ENCODE peak calls at places on chromosome 3, in nine cellular contexts. R is colonic mucosa, I is gastrocnemius medialis, M is heart right ventricle, Y is esophagus muscularis mucosa, H is uterus, W is right lobe of liver, Z is cardiac muscle cell, A is RWPE2. X is an unnamed sample. For H3K36me3, the result is how much of the 10 kb centered on the place peaks cover.

GRCh38 chr3:178060406-178060805 is 475.8 kb upstream of the KCNMB2 start:
- DNase-seq in R (peak), I (peak), M (no peak), Y (no peak), H (peak), W (no peak), Z (no peak), A (no peak), X (no peak)

GRCh38 chr3:15815696-15816095 is 17.9 kb upstream of the ANKRD28 start:
- DNase-seq in R (no peak), I (no peak), M (no peak), Y (no peak), H (no peak), W (no peak), Z (peak), A (no peak), X (peak)

GRCh38 chr3:10511809-10512494 is 6.6 kb upstream of the ATP2B2 start:
- DNase-seq in R (no peak), I (no peak), M (no peak), Y (no peak), H (no peak), W (no peak), Z (no peak), A (no peak), X (no peak)

GRCh38 chr3:20458994-20459736 is 273.2 kb upstream of the SGO1 start:
- DNase-seq in R (no peak), I (no peak), M (no peak), Y (no peak), H (no peak), W (no peak), Z (no peak), A (no peak), X (no peak)

GRCh38 chr3:99376926-99377325 is 261.5 kb upstream of the COL8A1 start:
- DNase-seq in R (no peak), I (no peak), M (no peak), Y (no peak), H (no peak), W (no peak), Z (no peak), A (no peak), X (no peak)

GRCh38 chr3:184284696-184285095 is 8.9 kb downstream of the ECE2 start:
- DNase-seq in R (peak), I (no peak), M (no peak), Y (no peak), H (no peak), W (no peak), Z (peak), A (no peak), X (peak)

GRCh38 chr3:36147934-36148333 is 232.4 kb upstream of the STAC start:
- DNase-seq in R (no peak), I (no peak), M (no peak), Y (no peak), H (no peak), W (no peak), Z (no peak), A (no peak), X (no peak)

GRCh38 chr3:156456771-156457224 is 98.1 kb downstream of the SSR3 start:
- DNase-seq in R (no peak), I (no peak), M (no peak), Y (no peak), H (no peak), W (no peak), Z (no peak), A (no peak), X (no peak)

GRCh38 chr3:187630421-187630820 is 39.8 kb downstream of the SST start:
- DNase-seq in R (no peak), I (no peak), M (no peak), Y (no peak), H (no peak), W (no peak), Z (no peak), A (no peak), X (no peak)

GRCh38 chr3:58105196-58105595 is 97.0 kb downstream of the FLNB start:
- DNase-seq in R (no peak), I (no peak), M (no peak), Y (no peak), H (no peak), W (no peak), Z (no peak), A (no peak), X (no peak)

GRCh38 chr3:58106640-58107039 is 98.4 kb downstream of the FLNB start:
- DNase-seq in R (no peak), I (no peak), M (no peak), Y (no peak), H (no peak), W (no peak), Z (no peak), A (no peak), X (no peak)

GRCh38 chr3:58104155-58104554 is 95.9 kb downstream of the FLNB start:
- DNase-seq in R (no peak), I (no peak), M (no peak), Y (no peak), H (no peak), W (no peak), Z (no peak), A (no peak), X (no peak)

GRCh38 chr3:58102976-58103447 is 94.8 kb downstream of the FLNB start:
- DNase-seq in R (no peak), I (no peak), M (no peak), Y (no peak), H (no peak), W (peak), Z (no peak), A (no peak), X (no peak)

DNA sequence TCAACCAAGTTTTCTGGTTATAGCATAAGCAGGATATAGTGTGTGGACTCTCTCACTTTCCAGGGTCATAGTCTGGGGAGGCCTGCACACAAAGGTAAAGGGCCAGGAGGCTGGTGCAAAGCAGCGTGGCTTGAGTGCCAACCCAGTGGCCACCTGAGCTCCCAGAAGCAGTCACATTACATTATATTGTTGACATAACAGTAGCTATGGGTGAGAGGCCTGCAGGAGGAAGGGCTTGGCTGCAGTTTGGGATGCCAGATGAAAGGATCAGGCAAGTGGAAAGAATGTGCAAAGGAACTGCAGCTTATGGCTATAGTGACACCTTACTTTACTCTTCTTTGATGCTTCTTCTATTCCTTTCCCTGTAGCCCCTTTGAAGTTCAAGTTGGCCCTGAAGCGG is 96.5 kb downstream of the FLNB start:
- DNase-seq in R (no peak), I (no peak), M (no peak), Y (no peak), H (no peak), W (no peak), Z (no peak), A (no peak), X (no peak)
- H3K36me3 ChIP-seq in R (under half), I (under half), M (half or more), Y (half or more), H (under half), W (under half), Z (under half), A (half or more), X (under half)

GRCh38 chr3:38049358-38050126 is 10.5 kb downstream of the DLEC1 start:
- DNase-seq in R (no peak), I (no peak), M (no peak), Y (peak), H (no peak), W (no peak), Z (no peak), A (no peak), X (no peak)

GRCh38 chr3:38059148-38059547 is 20.1 kb downstream of the DLEC1 start:
- DNase-seq in R (no peak), I (no peak), M (no peak), Y (no peak), H (no peak), W (no peak), Z (no peak), A (no peak), X (no peak)

GRCh38 chr3:38059597-38059996 is 20.6 kb downstream of the DLEC1 start:
- DNase-seq in R (no peak), I (no peak), M (no peak), Y (no peak), H (no peak), W (no peak), Z (no peak), A (no peak), X (no peak)

GRCh38 chr3:38051131-38051530 is 12.1 kb downstream of the DLEC1 start:
- DNase-seq in R (no peak), I (no peak), M (no peak), Y (no peak), H (no peak), W (no peak), Z (no peak), A (no peak), X (no peak)

GRCh38 chr3:38054166-38054991 is 15.4 kb downstream of the DLEC1 start:
- DNase-seq in R (no peak), I (no peak), M (no peak), Y (no peak), H (no peak), W (no peak), Z (no peak), A (no peak), X (no peak)
- TF ChIP-seq CTCF in R (no peak), I (no peak), M (no peak), Y (no peak), H (no peak), W (no peak), Z (no peak), A (no peak), X (no peak)

DNA sequence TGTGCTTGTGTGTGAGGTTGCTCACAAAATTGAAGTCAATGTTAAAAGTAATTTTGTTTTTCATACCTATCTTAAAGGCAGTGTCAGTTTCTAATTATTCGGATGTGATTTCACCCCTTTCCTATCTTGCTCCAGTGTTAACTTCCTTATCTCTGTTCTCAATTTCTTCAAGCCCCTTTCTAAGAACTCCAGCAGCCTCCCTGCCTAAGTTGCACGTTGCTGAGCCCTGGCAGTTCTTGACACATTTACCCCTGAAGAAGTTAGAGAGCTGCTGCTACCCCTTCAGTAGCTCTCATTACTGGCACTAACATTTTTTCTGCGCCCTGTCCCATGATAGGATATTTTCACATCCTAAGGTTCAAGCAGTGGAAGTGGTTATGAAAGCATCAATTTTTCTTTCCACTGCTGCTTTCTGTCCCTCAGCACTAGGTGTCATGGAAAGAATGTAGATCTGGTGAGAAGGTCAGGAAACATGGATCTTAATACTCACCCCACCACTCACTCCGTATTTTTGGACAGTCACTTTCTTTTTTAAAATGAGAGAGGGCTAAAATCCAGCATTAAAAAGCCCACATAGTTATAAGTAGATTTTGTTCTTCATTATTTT is 62.9 kb downstream of the OPA1 start:
- DNase-seq in R (no peak), I (no peak), M (no peak), Y (no peak), H (no peak), W (no peak), Z (peak), A (no peak), X (no peak)
- H3K36me3 ChIP-seq in R (under half), I (half or more), M (half or more), Y (half or more), H (under half), W (under half), Z (under half), A (half or more), X (under half)

GRCh38 chr3:88180398-88180999 is 30.7 kb downstream of the C3orf38 start:
- DNase-seq in R (peak), I (no peak), M (no peak), Y (no peak), H (no peak), W (no peak), Z (peak), A (no peak), X (peak)
- TF ChIP-seq CTCF in R (peak), I (no peak), M (peak), Y (peak), H (no peak), W (no peak), Z (peak), A (peak), X (peak)

GRCh38 chr3:172369590-172370259 is 78.5 kb downstream of the GHSR start:
- DNase-seq in R (no peak), I (peak), M (no peak), Y (no peak), H (no peak), W (peak), Z (no peak), A (no peak), X (no peak)

GRCh38 chr3:172371544-172371943 is 76.7 kb downstream of the GHSR start:
- DNase-seq in R (no peak), I (peak), M (no peak), Y (no peak), H (no peak), W (no peak), Z (no peak), A (no peak), X (no peak)

GRCh38 chr3:172367205-172368105 is 80.8 kb downstream of the GHSR start:
- DNase-seq in R (no peak), I (no peak), M (no peak), Y (no peak), H (no peak), W (no peak), Z (no peak), A (no peak), X (peak)

GRCh38 chr3:172372895-172373294 is 75.4 kb downstream of the GHSR start:
- DNase-seq in R (no peak), I (no peak), M (no peak), Y (no peak), H (no peak), W (no peak), Z (no peak), A (no peak), X (no peak)

GRCh38 chr3:172370434-172370833 is 77.8 kb downstream of the GHSR start:
- DNase-seq in R (peak), I (no peak), M (no peak), Y (no peak), H (no peak), W (no peak), Z (no peak), A (no peak), X (no peak)
- H3K36me3 ChIP-seq in R (under half), I (under half), M (under half), Y (half or more), H (under half), W (under half), Z (under half), A (half or more), X (under half)

DNA sequence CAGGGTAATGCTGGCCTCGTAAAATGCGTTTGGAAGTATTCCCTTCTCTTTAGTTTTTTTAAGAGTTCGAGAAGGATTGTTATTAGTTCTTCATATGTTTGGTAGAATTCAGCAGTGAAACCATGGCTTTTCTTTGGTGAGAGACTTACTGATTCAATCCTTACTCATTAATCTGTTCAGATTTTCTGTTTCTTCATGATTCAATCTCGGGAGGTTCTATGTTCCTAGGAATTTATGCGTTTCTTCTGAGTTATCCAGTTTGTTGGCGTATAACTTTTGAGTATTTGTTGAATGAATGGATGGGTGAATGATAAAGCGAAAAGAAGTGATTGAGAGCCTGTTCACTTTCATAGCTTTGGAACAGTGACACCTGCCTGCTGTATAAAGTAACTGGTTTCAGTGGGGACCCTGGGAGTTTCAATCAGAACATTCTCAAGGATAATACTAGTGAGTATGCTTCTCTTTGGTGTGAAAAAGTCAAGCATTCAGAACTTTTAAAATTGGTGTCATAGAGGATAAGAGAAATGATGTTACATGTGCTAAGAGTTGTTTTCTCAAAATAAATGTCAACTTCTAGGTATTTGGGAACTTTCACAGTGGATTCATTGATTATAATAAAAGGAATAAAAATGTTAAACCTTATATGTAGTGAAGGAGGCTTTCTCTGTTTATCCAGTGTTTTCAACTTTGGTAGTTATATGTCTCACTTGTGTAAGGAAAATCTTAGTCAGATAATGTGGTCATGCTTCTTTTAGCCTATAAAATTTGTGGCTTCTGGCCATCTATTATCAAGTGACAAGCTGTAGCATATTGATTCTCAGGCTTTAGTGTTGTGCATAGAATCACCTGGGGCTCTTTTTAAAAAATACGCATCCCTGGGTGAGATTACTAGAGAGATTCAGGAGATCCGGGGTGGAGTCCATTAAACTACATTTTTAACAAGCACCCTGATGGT is 11.7 kb downstream of the LRCH3 start:
- DNase-seq in R (no peak), I (no peak), M (no peak), Y (no peak), H (no peak), W (no peak), Z (no peak), A (no peak), X (peak)
- TF ChIP-seq CTCF in R (no peak), I (no peak), M (no peak), Y (no peak), H (no peak), W (no peak), Z (no peak), A (peak), X (peak)

X was measured in A673.